ENCODE peak calls at places on chromosomes 11 and 22, in seven cellular contexts. W is dorsolateral prefrontal cortex, V is type B pancreatic cell, M is vagina, K is lower leg skin, E is transverse colon, U is pancreas. T is an unnamed sample.
A peak's percentile ranks its signal among the peaks of the same experiment; 100 is the strongest.

GRCh38 chr11:68673991-68674390 is 10.4 kb upstream of the GAL start:
- DNase-seq in W (no peak), V (no peak), M (no peak), K (no peak), E (no peak), U (no peak), T (no peak)

GRCh38 chr11:108886608-108887007 is 221.7 kb downstream of the DDX10 start:
- DNase-seq in W (no peak), V (no peak), M (no peak), K (no peak), E (no peak), U (no peak), T (no peak)

GRCh38 chr11:131246156-131246555 is 124.3 kb upstream of the NTM start:
- DNase-seq in W (no peak), V (no peak), M (no peak), K (no peak), E (no peak), U (no peak), T (no peak)

GRCh38 chr11:35583126-35583525 is 35.1 kb upstream of the FJX1 start:
- DNase-seq in W (no peak), V (no peak), M (no peak), K (no peak), E (no peak), U (no peak), T (no peak)

GRCh38 chr11:72232260-72233055 is 7.9 kb downstream of the INPPL1 start:
- DNase-seq in W (no peak), V (peak; percentile 47), M (no peak), K (peak; percentile 57), E (no peak), U (no peak), T (no peak)

GRCh38 chr11:86148339-86148738 is 79.5 kb upstream of the PICALM start:
- DNase-seq in W (no peak), V (no peak), M (no peak), K (no peak), E (no peak), U (no peak), T (no peak)

GRCh38 chr22:49789289-49790141 is 38.2 kb downstream of the BRD1 start:
- DNase-seq in W (no peak), V (peak; percentile 59), M (no peak), K (no peak), E (peak; percentile 31), U (no peak), T (no peak)

GRCh38 chr22:22009661-22010060 is 27.1 kb upstream of the TOP3B start:
- DNase-seq in W (no peak), V (no peak), M (no peak), K (peak; percentile 29), E (no peak), U (no peak), T (no peak)

GRCh38 chr22:50305658-50306566 is 1.5 kb downstream of the PLXNB2 start:
- DNase-seq in W (peak; percentile 80), V (no peak), M (no peak), K (peak; percentile 96), E (peak; percentile 89), U (peak; percentile 89), T (no peak)

GRCh38 chr22:48853627-48854240 is 973.9 kb downstream of the BRD1 start:
- DNase-seq in W (no peak), V (peak; percentile 45), M (no peak), K (no peak), E (no peak), U (no peak), T (no peak)

GRCh38 chr11:83697518-83697917 is 411.4 kb upstream of the CCDC90B start:
- DNase-seq in W (no peak), V (no peak), M (no peak), K (no peak), E (no peak), U (no peak), T (no peak)

GRCh38 chr11:95149659-95150294 is 60.1 kb downstream of the ENDOD1 start:
- DNase-seq in W (peak; percentile 62), V (no peak), M (no peak), K (peak; percentile 89), E (peak; percentile 57), U (peak; percentile 63), T (no peak)

DNA sequence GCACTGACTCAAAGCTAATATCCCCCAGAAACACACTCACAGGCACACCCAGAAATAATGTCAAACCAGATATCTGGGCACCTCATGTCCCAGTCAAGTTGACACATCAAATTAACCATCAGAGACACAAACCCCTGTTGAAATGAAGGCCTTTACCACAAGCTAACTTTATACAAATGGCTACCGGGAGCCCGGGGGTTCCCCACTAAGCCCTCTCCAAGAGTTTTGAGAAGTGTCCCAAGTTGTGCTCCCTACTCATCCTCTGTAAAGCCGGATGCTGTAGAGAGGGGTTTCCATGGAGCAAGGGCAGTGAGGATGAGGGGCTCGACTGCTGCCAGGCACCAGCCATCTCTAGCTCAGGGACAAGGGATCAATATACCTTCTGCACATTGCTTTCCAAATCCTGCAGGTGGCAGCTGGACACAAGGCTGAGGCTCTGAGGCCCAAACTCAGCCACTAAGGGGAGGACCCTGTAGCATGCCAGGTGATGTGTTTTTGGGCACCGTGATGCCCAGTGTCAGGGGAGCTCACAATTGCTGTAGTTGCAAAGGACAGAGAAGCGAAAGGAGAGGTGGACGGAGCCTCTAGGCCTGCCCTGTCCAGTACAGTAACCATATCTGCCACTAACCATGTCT is 145.7 kb downstream of the TTC17 start:
- DNase-seq in W (no peak), V (no peak), M (no peak), K (no peak), E (no peak), U (no peak), T (no peak)
- TF ChIP-seq CTCF in W (no peak), V (peak; percentile 73), M (no peak), K (no peak), E (peak; percentile 9), U (no peak), T (no peak)

GRCh38 chr11:79953629-79954028 is 512.8 kb upstream of the TENM4 start:
- DNase-seq in W (no peak), V (no peak), M (no peak), K (no peak), E (no peak), U (no peak), T (no peak)

GRCh38 chr11:79950172-79950571 is 509.3 kb upstream of the TENM4 start:
- DNase-seq in W (no peak), V (no peak), M (no peak), K (no peak), E (no peak), U (no peak), T (no peak)

GRCh38 chr11:79956061-79956460 is 515.2 kb upstream of the TENM4 start:
- DNase-seq in W (no peak), V (no peak), M (no peak), K (no peak), E (no peak), U (no peak), T (no peak)

GRCh38 chr11:79949574-79949973 is 508.7 kb upstream of the TENM4 start:
- DNase-seq in W (no peak), V (no peak), M (no peak), K (no peak), E (no peak), U (no peak), T (no peak)

DNA sequence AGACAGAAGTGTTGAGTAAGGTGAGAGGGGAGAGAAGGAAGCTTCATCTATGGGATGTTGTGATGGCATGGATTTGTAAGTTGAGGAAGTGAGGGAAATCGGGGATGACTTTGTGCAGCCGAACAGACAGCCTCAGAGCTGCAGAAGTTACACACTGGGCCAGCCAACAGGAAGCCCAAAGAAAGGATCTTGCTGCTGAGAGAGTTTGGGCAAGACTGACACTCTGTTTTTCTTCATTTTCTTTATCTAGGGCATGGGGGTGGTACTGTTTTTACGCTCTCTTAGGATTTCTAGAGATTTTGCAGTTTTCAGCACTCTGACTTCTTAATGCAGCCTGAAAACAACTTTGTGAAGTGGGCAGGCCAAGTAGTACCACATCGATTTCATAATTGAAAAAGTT is 509.9 kb upstream of the TENM4 start:
- DNase-seq in W (no peak), V (no peak), M (no peak), K (no peak), E (no peak), U (no peak), T (no peak)
- TF ChIP-seq CTCF in W (no peak), V (no peak), M (no peak), K (no peak), E (no peak), U (no peak), T (no peak)

GRCh38 chr11:88491674-88492073 is 154.1 kb upstream of the CTSC start:
- DNase-seq in W (no peak), V (no peak), M (no peak), K (no peak), E (no peak), U (no peak), T (no peak)

GRCh38 chr11:88489030-88489429 is 151.5 kb upstream of the CTSC start:
- DNase-seq in W (no peak), V (no peak), M (no peak), K (no peak), E (no peak), U (no peak), T (no peak)

GRCh38 chr11:88494857-88495256 is 157.3 kb upstream of the CTSC start:
- DNase-seq in W (no peak), V (no peak), M (no peak), K (no peak), E (no peak), U (no peak), T (no peak)
- TF ChIP-seq CTCF in W (no peak), V (no peak), M (no peak), K (no peak), E (no peak), U (no peak), T (no peak)

GRCh38 chr22:46391486-46392136 is 56.1 kb downstream of the TRMU start:
- DNase-seq in W (no peak), V (no peak), M (no peak), K (no peak), E (no peak), U (no peak), T (no peak)

GRCh38 chr22:46392137-46392844 is 56.8 kb downstream of the TRMU start:
- DNase-seq in W (no peak), V (no peak), M (no peak), K (no peak), E (no peak), U (no peak), T (no peak)

GRCh38 chr22:46389081-46389480 is 53.6 kb downstream of the TRMU start:
- DNase-seq in W (no peak), V (no peak), M (no peak), K (no peak), E (no peak), U (no peak), T (no peak)

GRCh38 chr22:46390105-46390651 is 54.7 kb downstream of the TRMU start:
- DNase-seq in W (no peak), V (no peak), M (no peak), K (no peak), E (no peak), U (no peak), T (no peak)

DNA sequence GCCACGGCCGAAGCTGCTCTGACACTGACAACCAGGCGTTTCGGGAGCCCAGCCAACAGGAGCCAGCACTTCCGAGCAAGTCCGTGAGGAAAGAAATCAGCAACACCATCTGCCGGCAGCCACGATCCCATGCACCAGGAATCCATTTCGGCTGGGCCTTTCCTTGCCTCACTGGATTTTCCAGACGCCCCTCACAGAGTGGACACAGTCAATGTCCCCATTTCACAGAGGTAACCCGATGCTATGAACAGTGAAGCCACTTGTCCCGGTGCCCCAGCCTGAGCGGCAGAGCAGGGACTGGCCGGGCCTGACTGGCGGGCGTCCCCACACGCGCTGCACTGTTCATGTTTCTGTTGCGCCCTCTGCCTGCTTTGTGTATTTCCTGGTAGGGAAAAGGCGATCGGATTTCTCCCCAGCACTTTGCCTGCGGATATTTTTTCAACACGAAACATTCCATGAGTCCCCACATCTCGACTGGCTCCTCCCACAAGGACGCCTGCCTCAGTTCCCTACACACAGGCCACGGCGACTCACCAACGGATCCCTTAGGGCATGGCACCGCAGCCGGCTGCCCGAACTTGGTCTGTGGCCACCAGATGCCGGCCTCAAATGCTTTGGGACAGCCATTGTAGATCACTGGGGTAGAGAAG is 55.3 kb downstream of the TRMU start:
- DNase-seq in W (no peak), V (no peak), M (no peak), K (no peak), E (peak; percentile 45), U (peak; percentile 89), T (no peak)
- TF ChIP-seq CTCF in W (no peak), V (no peak), M (no peak), K (no peak), E (peak; percentile 16), U (peak; percentile 27), T (no peak)